ENCODE peak calls at places on chromosomes 11 and 22, in five cellular contexts. H is activated T-helper 1 cell treated with anti-CD3 and anti-CD28 coated beads, Interleukin-2, amount 50 U/mL, for 16 hours; W is stimulated activated CD4-positive, alpha-beta T cell treated with anti-CD3 and anti-CD28 coated beads, TNF-alpha, amount 100 ng/mL, for 24 hours; L is activated CD4-positive, alpha-beta T cell treated with anti-CD3 and anti-CD28 coated beads for 48 hours; I is anterior cingulate cortex. K is an unnamed sample.

GRCh38 chr11:123360267-123360936 is 69.7 kb upstream of the GRAMD1B start:
- DNase-seq in H (no peak), W (no peak), L (no peak), I (no peak), K (no peak)

GRCh38 chr11:130631119-130631518 is 182.7 kb downstream of the ADAMTS15 start:
- DNase-seq in H (no peak), W (peak), L (peak), I (no peak), K (no peak)

GRCh38 chr22:32967285-32968101 is 90.7 kb downstream of the SYN3 start:
- DNase-seq in H (no peak), W (no peak), L (no peak), I (no peak), K (no peak)

GRCh38 chr11:126304457-126305072 is 705 bp downstream of the DCPS start:
- DNase-seq in H (no peak), W (no peak), L (no peak), I (no peak), K (no peak)

GRCh38 chr11:63909621-63910506 is 7.1 kb downstream of the RCOR2 start:
- DNase-seq in H (no peak), W (no peak), L (no peak), I (no peak), K (no peak)

GRCh38 chr11:1834132-1834610 is 619 bp upstream of the SYT8 start:
- DNase-seq in H (no peak), W (no peak), L (no peak), I (no peak), K (no peak)

GRCh38 chr11:78938036-78938435 is 363.4 kb upstream of the NARS2 start:
- DNase-seq in H (no peak), W (no peak), L (no peak), I (no peak), K (no peak)

GRCh38 chr11:34302046-34302921 is 55.5 kb downstream of the ABTB2 start:
- DNase-seq in H (no peak), W (no peak), L (no peak), I (no peak), K (no peak)

GRCh38 chr22:20995329-20996030 is 6.4 kb downstream of the THAP7 start:
- DNase-seq in H (no peak), W (no peak), L (no peak), I (no peak), K (no peak)

GRCh38 chr11:117059611-117060010 is 38.6 kb downstream of the SIK3 start:
- DNase-seq in H (no peak), W (no peak), L (no peak), I (no peak), K (no peak)

GRCh38 chr11:34633990-34634725 is 13.3 kb downstream of the EHF start:
- DNase-seq in H (no peak), W (no peak), L (no peak), I (no peak), K (no peak)

K was measured in DND-41.